ENCODE peak calls at places on chromosomes 12 and 14, in five cellular contexts. One of them, this sample, is unnamed.

GRCh38 chr14:23578560-23579310 is at the start of gene JPH4:
- DNase-seq in EL: peak; percentile 31
- DNase-seq in lower leg skin: no peak
- DNase-seq in cardiac muscle cell: no peak
- DNase-seq in T-helper 1 cell: no peak
- DNase-seq in this sample: no peak

GRCh38 chr12:132702640-132703039 is 8.0 kb upstream of the PGAM5 start:
- DNase-seq in EL: no peak
- DNase-seq in lower leg skin: no peak
- DNase-seq in cardiac muscle cell: no peak
- DNase-seq in T-helper 1 cell: no peak
- DNase-seq in this sample: no peak

GRCh38 chr14:59126714-59127436 is 61.6 kb upstream of the DAAM1 start:
- DNase-seq in EL: peak; percentile 61
- DNase-seq in lower leg skin: peak; percentile 25
- DNase-seq in cardiac muscle cell: peak; percentile 78
- DNase-seq in T-helper 1 cell: no peak
- DNase-seq in this sample: peak; percentile 1

GRCh38 chr14:99430491-99430890 is 50.2 kb downstream of the SETD3 start:
- DNase-seq in EL: no peak
- DNase-seq in lower leg skin: no peak
- DNase-seq in cardiac muscle cell: no peak
- DNase-seq in T-helper 1 cell: no peak
- DNase-seq in this sample: no peak

GRCh38 chr14:68047910-68048309 is 228.3 kb downstream of the RAD51B start:
- DNase-seq in EL: peak; percentile 78
- DNase-seq in lower leg skin: no peak
- DNase-seq in cardiac muscle cell: peak; percentile 25
- DNase-seq in T-helper 1 cell: no peak
- DNase-seq in this sample: no peak

GRCh38 chr14:43232261-43232660 is 1274.8 kb downstream of the FSCB start:
- DNase-seq in EL: no peak
- DNase-seq in lower leg skin: no peak
- DNase-seq in cardiac muscle cell: no peak
- DNase-seq in T-helper 1 cell: no peak
- DNase-seq in this sample: no peak

GRCh38 chr14:72000907-72001306 is 68.7 kb downstream of the RGS6 start:
- DNase-seq in EL: no peak
- DNase-seq in lower leg skin: no peak
- DNase-seq in cardiac muscle cell: no peak
- DNase-seq in T-helper 1 cell: no peak
- DNase-seq in this sample: no peak

GRCh38 chr12:57452181-57452936 is 2.7 kb upstream of the INHBE start:
- DNase-seq in EL: peak; percentile 90
- DNase-seq in lower leg skin: no peak
- DNase-seq in cardiac muscle cell: peak; percentile 86
- DNase-seq in T-helper 1 cell: no peak
- DNase-seq in this sample: no peak

GRCh38 chr14:98138666-98139065 is 1133.3 kb downstream of the BCL11B start:
- DNase-seq in EL: no peak
- DNase-seq in lower leg skin: peak; percentile 47
- DNase-seq in cardiac muscle cell: peak; percentile 22
- DNase-seq in T-helper 1 cell: peak; percentile 26
- DNase-seq in this sample: peak; percentile 31

GRCh38 chr14:71361874-71362273 is 454.6 kb downstream of the PCNX1 start:
- DNase-seq in EL: no peak
- DNase-seq in lower leg skin: no peak
- DNase-seq in cardiac muscle cell: no peak
- DNase-seq in T-helper 1 cell: no peak
- DNase-seq in this sample: no peak

GRCh38 chr12:64175254-64175945 is 46.7 kb downstream of the KICS2 start:
- DNase-seq in EL: no peak
- DNase-seq in lower leg skin: no peak
- DNase-seq in cardiac muscle cell: peak; percentile 51
- DNase-seq in T-helper 1 cell: no peak
- DNase-seq in this sample: no peak

GRCh38 chr14:69786628-69787027 is 10.4 kb downstream of the SLC10A1 start:
- DNase-seq in EL: no peak
- DNase-seq in lower leg skin: no peak
- DNase-seq in cardiac muscle cell: no peak
- DNase-seq in T-helper 1 cell: no peak
- DNase-seq in this sample: no peak

GRCh38 chr12:31220061-31220460 is 105.9 kb downstream of the SINHCAF start:
- DNase-seq in EL: no peak
- DNase-seq in lower leg skin: no peak
- DNase-seq in cardiac muscle cell: no peak
- DNase-seq in T-helper 1 cell: no peak
- DNase-seq in this sample: no peak

GRCh38 chr12:88720785-88721650 is 140.7 kb upstream of the KITLG start:
- DNase-seq in EL: no peak
- DNase-seq in lower leg skin: no peak
- DNase-seq in cardiac muscle cell: no peak
- DNase-seq in T-helper 1 cell: no peak
- DNase-seq in this sample: no peak

GRCh38 chr14:22039938-22040780 is 366.5 kb upstream of the OR4E1 start:
- DNase-seq in EL: no peak
- DNase-seq in lower leg skin: no peak
- DNase-seq in cardiac muscle cell: peak; percentile 7
- DNase-seq in T-helper 1 cell: no peak
- DNase-seq in this sample: no peak

GRCh38 chr14:72236629-72237028 is 304.4 kb downstream of the RGS6 start:
- DNase-seq in EL: no peak
- DNase-seq in lower leg skin: no peak
- DNase-seq in cardiac muscle cell: no peak
- DNase-seq in T-helper 1 cell: no peak
- DNase-seq in this sample: no peak

GRCh38 chr12:52032431-52032796 is 18.8 kb upstream of the NR4A1 start:
- DNase-seq in EL: no peak
- DNase-seq in lower leg skin: peak; percentile 86
- DNase-seq in cardiac muscle cell: peak; percentile 87
- DNase-seq in T-helper 1 cell: no peak
- DNase-seq in this sample: no peak

GRCh38 chr12:77238368-77238767 is 173.0 kb upstream of the E2F7 start:
- DNase-seq in EL: no peak
- DNase-seq in lower leg skin: no peak
- DNase-seq in cardiac muscle cell: no peak
- DNase-seq in T-helper 1 cell: no peak
- DNase-seq in this sample: no peak

GRCh38 chr14:53055003-53055402 is 98.1 kb downstream of the DDHD1 start:
- DNase-seq in EL: peak; percentile 65
- DNase-seq in lower leg skin: no peak
- DNase-seq in cardiac muscle cell: peak; percentile 73
- DNase-seq in T-helper 1 cell: no peak
- DNase-seq in this sample: no peak

GRCh38 chr12:7219599-7220243 is 30.2 kb downstream of the PEX5 start:
- DNase-seq in EL: peak; percentile 65
- DNase-seq in lower leg skin: peak; percentile 60
- DNase-seq in cardiac muscle cell: peak; percentile 83
- DNase-seq in T-helper 1 cell: peak; percentile 20
- DNase-seq in this sample: peak; percentile 50